ENCODE peak calls at places on chromosomes 5 and 9, in four cellular contexts. O is MM.1S, M is tibial artery, B is glutamatergic neuron. Z is an unnamed sample.

GRCh38 chr5:166370928-166371690 is 1920.3 kb upstream of the WWC1 start:
- DNase-seq in B (no peak), O (peak), M (no peak), Z (no peak)

GRCh38 chr9:136827794-136828473 is 14.3 kb upstream of the AJM1 start:
- DNase-seq in M (peak), B (peak), O (no peak), Z (peak)

GRCh38 chr5:178281321-178281720 is 48.7 kb upstream of the PHYKPL start:
- DNase-seq in M (no peak), O (no peak), B (peak), Z (no peak)

GRCh38 chr9:99249619-99250018 is 27.5 kb downstream of the SEC61B start:
- DNase-seq in M (no peak), B (no peak), O (peak), Z (no peak)

GRCh38 chr9:75448281-75448680 is 360.0 kb downstream of the OSTF1 start:
- DNase-seq in M (no peak), B (no peak), O (no peak), Z (no peak)

GRCh38 chr9:127005770-127006314 is 91.3 kb downstream of the RALGPS1 start:
- DNase-seq in O (no peak), B (no peak), M (no peak), Z (no peak)

GRCh38 chr5:181114844-181115778 is 15.9 kb downstream of the OR2V1 start:
- DNase-seq in O (no peak), M (peak), B (peak), Z (no peak)

GRCh38 chr9:1837453-1838084 is 177.6 kb upstream of the SMARCA2 start:
- DNase-seq in B (peak), M (no peak), O (peak), Z (no peak)

GRCh38 chr5:97094579-97095317 is 47.7 kb downstream of the LIX1 start:
- DNase-seq in B (no peak), O (peak), M (no peak), Z (no peak)

GRCh38 chr5:91384671-91385430 is 1.7 kb upstream of the ARRDC3 start:
- DNase-seq in O (peak), M (no peak), B (no peak), Z (no peak)

GRCh38 chr5:126363658-126364057 is 59.6 kb upstream of the GRAMD2B start:
- DNase-seq in O (no peak), M (no peak), B (no peak), Z (no peak)

GRCh38 chr5:67012241-67012640 is 184.4 kb downstream of the CD180 start:
- DNase-seq in M (no peak), O (no peak), B (no peak), Z (no peak)

GRCh38 chr9:134268308-134268724 is 57.9 kb upstream of the RXRA start:
- DNase-seq in B (no peak), O (peak), M (no peak), Z (peak)

GRCh38 chr5:96175090-96175489 is 213.4 kb upstream of the ELL2 start:
- DNase-seq in M (no peak), O (peak), B (no peak), Z (no peak)

GRCh38 chr5:93892481-93892880 is 151.1 kb upstream of the POU5F2 start:
- DNase-seq in M (no peak), O (no peak), B (no peak), Z (no peak)

GRCh38 chr5:107553063-107553676 is 117.6 kb downstream of the EFNA5 start:
- DNase-seq in M (no peak), B (peak), O (no peak), Z (no peak)

GRCh38 chr5:112647428-112647827 is 90.3 kb upstream of the APC start:
- DNase-seq in O (no peak), M (no peak), B (no peak), Z (no peak)

GRCh38 chr9:136438909-136439549 is 616 bp downstream of the INPP5E start:
- DNase-seq in B (peak), O (peak), M (no peak), Z (no peak)

GRCh38 chr5:75510836-75511434 is 494 bp downstream of the CERT1 start:
- DNase-seq in O (peak), B (peak), M (peak), Z (peak)

GRCh38 chr5:125719681-125720676 is 703.2 kb upstream of the GRAMD2B start:
- DNase-seq in O (no peak), B (no peak), M (no peak), Z (no peak)

GRCh38 chr9:111961575-111961974 is 65.0 kb downstream of the UGCG start:
- DNase-seq in O (no peak), M (no peak), B (no peak), Z (no peak)

GRCh38 chr5:15433709-15434108 is 66.3 kb upstream of the FBXL7 start:
- DNase-seq in O (no peak), B (no peak), M (no peak), Z (no peak)

GRCh38 chr5:138725153-138725884 is 27.9 kb upstream of the CTNNA1 start:
- DNase-seq in M (no peak), B (peak), O (peak), Z (no peak)

GRCh38 chr9:110799396-110799795 is 130.8 kb downstream of the MUSK start:
- DNase-seq in O (no peak), B (no peak), M (no peak), Z (no peak)

GRCh38 chr9:93299418-93300174 is 115.7 kb downstream of the WNK2 start:
- DNase-seq in B (no peak), M (peak), O (no peak), Z (no peak)

GRCh38 chr5:143828710-143829109 is 16.7 kb downstream of the HMHB1 start:
- DNase-seq in M (no peak), B (no peak), O (peak), Z (no peak)

GRCh38 chr9:14466429-14466818 is 152.5 kb upstream of the NFIB start:
- DNase-seq in M (no peak), B (no peak), O (no peak), Z (no peak)

GRCh38 chr9:121604242-121604641 is 47.2 kb upstream of the DAB2IP start:
- DNase-seq in M (no peak), B (no peak), O (no peak), Z (peak)

GRCh38 chr5:136249678-136250266 is 56.8 kb upstream of the SMIM32 start:
- DNase-seq in B (peak), M (no peak), O (peak), Z (no peak)

GRCh38 chr9:114181583-114182409 is 26.5 kb downstream of the COL27A1 start:
- DNase-seq in B (no peak), M (no peak), O (no peak), Z (no peak)

GRCh38 chr9:94821098-94821930 is 94.8 kb downstream of the AOPEP start:
- DNase-seq in O (peak), B (no peak), M (no peak), Z (no peak)

GRCh38 chr5:177453852-177454396 is 7.3 kb downstream of the PRR7 start:
- DNase-seq in O (no peak), M (no peak), B (no peak), Z (no peak)

GRCh38 chr5:9015250-9015936 is 530.5 kb downstream of the SEMA5A start:
- DNase-seq in M (no peak), B (no peak), O (no peak), Z (no peak)

GRCh38 chr5:110371011-110371724 is 355.3 kb downstream of the TMEM232 start:
- DNase-seq in B (no peak), M (no peak), O (no peak), Z (no peak)

GRCh38 chr9:128928624-128929023 is 7.8 kb downstream of the PHYHD1 start:
- DNase-seq in B (no peak), M (no peak), O (no peak), Z (no peak)

GRCh38 chr9:95874989-95875304 is 544 bp upstream of the ERCC6L2 start:
- DNase-seq in M (peak), O (peak), B (peak), Z (no peak)

GRCh38 chr5:79954620-79955019 is 36.4 kb downstream of the MTX3 start:
- DNase-seq in O (no peak), B (no peak), M (no peak), Z (no peak)

GRCh38 chr9:34190996-34191892 is 12.4 kb downstream of the UBAP1 start:
- DNase-seq in B (no peak), O (no peak), M (peak), Z (no peak)

GRCh38 chr9:438961-439768 is 224.5 kb downstream of the DOCK8 start:
- DNase-seq in M (no peak), B (no peak), O (no peak), Z (no peak)

GRCh38 chr9:102551346-102551745 is 443.8 kb upstream of the CYLC2 start:
- DNase-seq in O (no peak), M (no peak), B (no peak), Z (no peak)
- TF ChIP-seq CTCF in O (no peak), M (no peak), B (no peak), Z (no peak)

GRCh38 chr5:2913306-2913705 is 161.8 kb upstream of the IRX2 start:
- DNase-seq in M (no peak), B (no peak), O (no peak), Z (no peak)

GRCh38 chr5:2914991-2915484 is 163.6 kb upstream of the IRX2 start:
- DNase-seq in B (no peak), M (no peak), O (no peak), Z (no peak)

GRCh38 chr5:2916076-2916682 is 164.7 kb upstream of the IRX2 start:
- DNase-seq in B (no peak), O (no peak), M (no peak), Z (no peak)

GRCh38 chr5:2912741-2913140 is 161.3 kb upstream of the IRX2 start:
- DNase-seq in B (no peak), O (no peak), M (no peak), Z (no peak)

DNA sequence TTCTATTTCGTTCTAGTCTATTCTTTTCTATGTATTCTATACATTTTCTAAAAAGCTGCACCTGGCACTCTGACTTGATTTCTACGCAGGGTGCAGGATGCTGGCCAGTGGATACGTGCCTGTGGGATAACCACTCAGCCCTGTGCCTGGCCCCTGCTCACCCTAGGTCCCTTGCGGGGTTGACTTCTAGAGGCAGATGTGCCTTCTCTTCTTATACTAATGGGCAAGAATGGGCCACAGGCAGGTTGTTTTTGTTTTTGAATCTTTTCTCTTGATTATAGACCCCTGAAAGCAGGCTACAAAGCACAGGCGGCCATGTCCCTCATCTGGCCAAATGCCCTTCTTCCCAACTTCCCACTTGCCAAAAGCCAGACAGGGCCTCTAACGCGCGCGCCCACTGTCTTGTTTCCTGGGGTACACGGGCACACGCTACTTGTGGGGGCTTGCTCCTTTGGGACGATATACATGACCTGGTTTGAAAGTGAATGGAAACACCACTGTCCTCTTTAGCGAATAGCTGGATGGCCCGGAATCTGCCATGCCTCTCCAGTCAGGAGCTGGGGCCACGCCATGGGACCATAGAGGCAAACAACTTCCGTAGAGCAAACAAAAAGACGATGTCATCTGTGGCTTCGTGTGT is 162.7 kb upstream of the IRX2 start:
- DNase-seq in B (no peak), M (no peak), O (no peak), Z (no peak)
- TF ChIP-seq CTCF in B (no peak), M (no peak), O (no peak), Z (no peak)

GRCh38 chr5:90193185-90193822 is 216.3 kb downstream of the CETN3 start:
- DNase-seq in M (no peak), O (no peak), B (no peak), Z (no peak)
- TF ChIP-seq CTCF in M (no peak), O (no peak), B (no peak), Z (no peak)

GRCh38 chr5:175728885-175729828 is 71.3 kb downstream of the HRH2 start:
- DNase-seq in M (peak), O (no peak), B (peak), Z (no peak)
- TF ChIP-seq CTCF in M (no peak), O (no peak), B (no peak), Z (no peak)

GRCh38 chr5:165029471-165029870 is 1524.1 kb downstream of the MAT2B start:
- DNase-seq in O (peak), B (no peak), M (no peak), Z (no peak)
- TF ChIP-seq CTCF in O (peak), B (peak), M (no peak), Z (peak)

GRCh38 chr5:133612021-133612860 is at the start of gene FSTL4:
- DNase-seq in O (peak), B (peak), M (no peak), Z (no peak)
- TF ChIP-seq CTCF in O (no peak), B (no peak), M (no peak), Z (no peak)

DNA sequence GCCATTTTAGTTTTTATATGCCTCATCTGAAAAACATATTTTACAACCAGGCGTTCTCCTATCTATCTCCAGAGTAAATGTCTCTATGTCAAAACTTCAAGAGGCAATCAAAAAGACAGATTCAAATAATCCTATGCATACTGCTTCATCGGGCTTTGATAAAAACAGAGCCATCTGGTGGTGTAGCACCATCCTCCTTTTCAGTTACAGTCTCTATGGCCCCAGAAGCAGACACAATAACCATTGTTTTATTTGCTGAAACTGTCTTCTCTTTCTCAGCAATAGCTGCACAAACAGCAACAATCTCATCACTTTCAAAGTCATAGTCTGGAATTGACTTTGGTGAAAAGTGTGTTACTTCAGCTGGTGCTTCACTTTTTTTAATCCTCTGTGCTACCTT is 36.3 kb downstream of the PTGER4 start:
- DNase-seq in B (no peak), O (no peak), M (no peak), Z (no peak)
- TF ChIP-seq CTCF in B (no peak), O (peak), M (no peak), Z (no peak)

GRCh38 chr5:151923865-151924264 is 786 bp downstream of the GLRA1 start:
- DNase-seq in M (no peak), O (no peak), B (peak), Z (no peak)
- TF ChIP-seq CTCF in M (no peak), O (no peak), B (peak), Z (no peak)

GRCh38 chr5:170471551-170472212 is 32.1 kb upstream of the KCNIP1 start:
- DNase-seq in O (no peak), B (no peak), M (no peak), Z (no peak)
- TF ChIP-seq CTCF in O (no peak), B (no peak), M (no peak), Z (no peak)